ENCODE peak calls at places on chromosomes 16 and 17, in nine cellular contexts. V is fibroblast of lung; X is neural progenitor cell; Z is PC-9; R is breast epithelium; B is CD8-positive, alpha-beta memory T cell; K is H9; A is mesenchymal stem cell; L is cardiac muscle cell. H is an unnamed sample. For H3K27me3, the result is how much of the 10 kb centered on the place peaks cover.

GRCh38 chr17:57406131-57406980 is 150.0 kb downstream of the MSI2 start:
- DNase-seq in V (peak), L (peak), A (peak), Z (no peak), X (peak), K (no peak), R (peak), B (no peak), H (no peak)

GRCh38 chr17:49903523-49903922 is 55.7 kb upstream of the TAC4 start:
- DNase-seq in R (no peak), A (no peak), X (no peak), V (no peak), K (no peak), B (no peak), Z (no peak), L (no peak), H (peak)

GRCh38 chr17:78557598-78558039 is 19.6 kb downstream of the DNAH17 start:
- DNase-seq in B (no peak), Z (no peak), A (peak), X (no peak), K (no peak), R (no peak), L (no peak), V (peak), H (no peak)

GRCh38 chr17:78082988-78083387 is 45.6 kb downstream of the TMC6 start:
- DNase-seq in X (no peak), Z (no peak), L (no peak), K (no peak), V (no peak), A (no peak), B (no peak), R (no peak), H (no peak)

GRCh38 chr17:43846221-43846712 is 709 bp upstream of the CD300LG start:
- DNase-seq in L (peak), Z (no peak), A (peak), B (peak), V (peak), K (peak), X (peak), R (peak), H (peak)

GRCh38 chr17:49987681-49988441 is 7.2 kb downstream of the DLX3 start:
- DNase-seq in R (no peak), V (no peak), K (peak), B (no peak), L (no peak), X (peak), Z (no peak), A (no peak), H (peak)

GRCh38 chr16:85072947-85073346 is 39.3 kb downstream of the CIBAR2 start:
- DNase-seq in B (no peak), L (no peak), X (no peak), A (no peak), R (no peak), K (no peak), V (peak), Z (no peak), H (no peak)

GRCh38 chr16:15649727-15650018 is 372 bp upstream of the NDE1 start:
- DNase-seq in K (no peak), L (no peak), R (no peak), X (no peak), Z (no peak), B (no peak), V (no peak), A (no peak), H (no peak)

GRCh38 chr17:78774956-78775571 is 7.0 kb downstream of the CYTH1 start:
- DNase-seq in R (no peak), Z (no peak), V (no peak), X (no peak), B (peak), A (no peak), L (no peak), K (no peak), H (peak)

GRCh38 chr17:16936536-16937310 is 35.2 kb downstream of the TNFRSF13B start:
- DNase-seq in X (no peak), V (no peak), A (no peak), K (no peak), R (no peak), L (no peak), Z (no peak), B (no peak), H (peak)

GRCh38 chr17:41864498-41864836 is 756 bp downstream of the KLHL11 start:
- DNase-seq in V (no peak), R (peak), K (no peak), B (no peak), L (peak), X (peak), Z (no peak), A (no peak), H (peak)

GRCh38 chr16:85334718-85335583 is 222.7 kb upstream of the CIBAR2 start:
- DNase-seq in V (no peak), A (peak), R (no peak), X (peak), B (no peak), K (peak), Z (peak), L (peak), H (peak)

GRCh38 chr17:14752007-14752406 is 451.1 kb downstream of the HS3ST3B1 start:
- DNase-seq in R (no peak), B (no peak), L (no peak), V (no peak), A (no peak), Z (no peak), X (no peak), K (no peak), H (no peak)
- H3K27me3 ChIP-seq in R (under half), B (under half), L (under half), V (under half), A (under half), Z (under half), X (under half), K (under half), H (under half)

GRCh38 chr16:12611006-12611477 is 192.6 kb downstream of the CPPED1 start:
- DNase-seq in L (no peak), Z (no peak), X (no peak), V (no peak), A (no peak), R (no peak), K (no peak), B (no peak), H (no peak)
- H3K27ac ChIP-seq in L (no peak), Z (peak), X (no peak), V (no peak), A (no peak), R (no peak), K (no peak), B (no peak), H (no peak)

DNA sequence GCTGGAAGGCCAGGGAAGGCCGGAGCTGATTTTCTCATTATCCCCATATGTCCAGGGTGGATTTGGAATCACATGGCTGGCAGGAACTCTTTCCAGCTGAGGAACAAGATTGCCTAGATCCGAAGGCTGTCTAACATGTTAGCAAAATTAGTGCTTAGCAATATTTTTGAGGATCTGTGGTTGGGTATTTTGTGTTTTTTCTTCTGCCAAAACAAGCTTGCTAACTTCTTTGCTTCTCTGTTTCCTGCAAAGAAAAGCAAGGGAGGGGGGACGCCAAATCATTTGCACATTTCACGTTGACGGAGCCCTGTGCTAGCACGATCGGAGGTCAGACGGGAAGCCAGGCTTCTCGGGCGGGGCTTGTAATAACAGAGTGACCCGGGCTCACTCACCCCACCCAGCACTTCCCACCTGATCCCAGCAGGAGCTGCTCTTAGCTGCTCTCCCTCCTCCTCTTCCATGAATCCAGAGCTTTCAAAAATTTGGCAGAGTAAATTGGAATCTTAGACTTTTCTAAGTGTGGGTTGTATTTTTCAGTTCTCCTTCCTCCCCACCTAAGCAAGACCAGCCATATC is 33.3 kb upstream of the FOXF1 start:
- DNase-seq in A (no peak), B (no peak), R (no peak), Z (no peak), X (no peak), V (peak), K (no peak), L (no peak), H (no peak)
- H3K27me3 ChIP-seq in A (half or more), B (under half), R (under half), Z (half or more), X (half or more), V (under half), K (under half), L (half or more), H (under half)

GRCh38 chr16:67312450-67313118 is 14.0 kb downstream of the KCTD19 start:
- DNase-seq in R (no peak), B (no peak), Z (peak), K (no peak), A (peak), X (no peak), L (no peak), V (peak), H (no peak)

DNA sequence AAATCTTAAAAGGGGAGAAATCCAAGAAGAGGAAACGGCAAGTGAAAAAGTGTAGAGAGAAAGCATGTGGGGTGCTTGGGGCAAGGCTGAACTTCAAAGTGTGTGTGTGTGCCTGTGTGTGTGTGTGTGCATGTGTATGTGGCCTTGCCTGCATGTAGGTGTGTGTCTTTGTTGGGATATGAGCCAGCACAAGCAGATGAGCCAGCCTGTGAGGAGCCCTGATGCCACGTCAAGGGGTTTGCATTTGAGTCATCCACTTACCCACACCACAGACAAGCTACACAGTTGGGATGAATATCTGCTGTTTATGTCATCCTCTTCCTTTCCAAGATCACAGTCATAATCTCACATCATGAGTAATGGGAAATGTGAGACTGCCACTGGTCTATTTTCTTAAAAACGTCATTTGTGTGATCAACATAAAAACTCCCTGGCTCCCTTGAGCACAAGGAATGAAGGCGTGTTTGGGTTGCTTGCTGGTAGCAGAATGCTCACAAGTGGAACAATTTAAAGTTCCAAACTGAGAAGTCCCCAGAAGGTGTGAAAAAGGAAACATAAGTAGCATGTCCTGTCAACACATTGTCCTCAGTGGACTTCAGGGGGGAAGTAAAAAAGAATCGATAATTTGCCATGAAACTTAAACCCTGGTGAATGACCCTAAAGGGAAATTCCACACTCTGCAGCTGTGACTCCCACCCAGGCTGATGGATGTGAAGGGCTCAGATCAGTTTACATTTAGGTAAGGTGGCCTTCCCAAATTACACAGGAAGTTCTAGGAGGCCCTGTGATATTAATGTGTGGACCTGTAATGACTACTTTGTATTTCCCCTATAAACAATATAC is 14.7 kb downstream of the KCTD19 start:
- DNase-seq in Z (peak), K (no peak), X (no peak), B (no peak), R (no peak), V (peak), A (peak), L (no peak), H (no peak)
- H3K27ac ChIP-seq in Z (peak), K (no peak), X (no peak), B (no peak), R (no peak), V (peak), A (peak), L (no peak), H (no peak)

GRCh38 chr17:74128456-74128855 is 75.0 kb upstream of the RPL38 start:
- DNase-seq in A (no peak), B (no peak), V (no peak), X (no peak), Z (no peak), R (no peak), L (no peak), K (peak), H (peak)
- H3K27me3 ChIP-seq in A (under half), B (under half), V (under half), X (under half), Z (half or more), R (under half), L (under half), K (under half), H (under half)

GRCh38 chr17:35018814-35019213 is 38.5 kb downstream of the LIG3 start:
- DNase-seq in L (no peak), A (no peak), R (no peak), V (no peak), X (no peak), K (no peak), Z (peak), B (no peak), H (no peak)
- H3K27ac ChIP-seq in L (no peak), A (no peak), R (no peak), V (no peak), X (no peak), K (no peak), Z (peak), B (no peak), H (no peak)

GRCh38 chr17:66948061-66948750 is 16.3 kb upstream of the CACNG4 start:
- DNase-seq in B (no peak), A (no peak), X (no peak), K (no peak), L (no peak), V (no peak), Z (peak), R (no peak), H (peak)
- H3K27me3 ChIP-seq in B (under half), A (half or more), X (under half), K (under half), L (under half), V (under half), Z (under half), R (under half), H (under half)

GRCh38 chr17:48593840-48594411 is 347 bp upstream of the HOXB5 start:
- DNase-seq in X (peak), A (peak), L (peak), Z (no peak), K (peak), V (peak), B (peak), R (no peak), H (peak)

GRCh38 chr17:48592592-48592991 is 987 bp downstream of the HOXB5 start:
- DNase-seq in V (no peak), B (peak), L (no peak), R (no peak), X (no peak), Z (no peak), A (no peak), K (no peak), H (peak)

GRCh38 chr17:48594412-48595106 is 980 bp upstream of the HOXB5 start:
- DNase-seq in L (no peak), Z (no peak), V (peak), R (no peak), A (peak), B (no peak), X (no peak), K (no peak), H (peak)

GRCh38 chr17:48592097-48592496 is 1.5 kb downstream of the HOXB5 start:
- DNase-seq in Z (no peak), R (no peak), X (no peak), V (peak), A (no peak), B (peak), L (no peak), K (no peak), H (peak)

DNA sequence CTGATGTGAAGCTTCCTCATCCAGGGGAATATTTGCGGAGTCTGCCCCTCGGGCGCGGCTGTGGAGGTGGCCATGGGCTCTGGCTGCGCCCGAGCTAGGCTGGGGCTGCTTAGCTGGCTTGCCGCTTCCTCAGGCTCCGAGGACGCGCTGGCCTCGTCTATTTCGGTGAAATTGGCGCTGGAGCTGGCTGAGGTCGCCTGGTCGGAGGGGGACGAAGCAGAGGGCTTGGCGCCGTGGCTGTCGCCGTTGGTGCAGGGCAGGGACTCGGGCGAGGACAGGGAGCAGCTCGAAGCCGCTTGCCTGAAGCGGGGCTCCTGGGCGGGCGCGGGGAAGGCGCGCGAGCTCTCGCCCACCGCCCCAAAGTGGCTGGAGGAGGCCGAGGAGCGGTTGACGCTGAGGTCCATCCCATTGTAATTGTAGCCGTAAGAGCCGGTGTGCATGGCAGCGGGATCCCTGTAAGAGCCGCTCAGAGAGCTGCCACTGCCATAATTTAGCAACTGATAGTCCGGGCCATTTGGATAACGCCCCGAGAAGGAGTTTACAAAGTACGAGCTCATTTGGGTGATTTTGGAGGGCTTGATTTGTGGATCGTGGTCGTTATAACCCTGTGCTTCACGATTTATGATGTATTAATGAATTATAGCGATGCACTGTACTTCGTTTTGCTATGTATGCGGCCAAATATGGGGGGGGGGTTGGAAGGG is at the start of gene HOXB5:
- DNase-seq in X (no peak), L (peak), B (no peak), Z (no peak), K (peak), R (no peak), A (no peak), V (no peak), H (peak)
- H3K27ac ChIP-seq in X (no peak), L (no peak), B (no peak), Z (no peak), K (no peak), R (peak), A (peak), V (peak), H (no peak)

GRCh38 chr16:89619880-89620279 is 6.4 kb downstream of the DPEP1 start:
- DNase-seq in V (peak), R (no peak), X (peak), K (no peak), A (no peak), L (no peak), B (no peak), Z (no peak), H (no peak)
- H3K27me3 ChIP-seq in V (under half), R (under half), X (under half), K (under half), A (half or more), L (under half), B (under half), Z (under half), H (under half)

GRCh38 chr16:89111263-89111662 is 17.6 kb downstream of the ACSF3 start:
- DNase-seq in R (no peak), B (no peak), Z (no peak), L (no peak), V (no peak), A (no peak), K (no peak), X (no peak), H (no peak)

GRCh38 chr16:89113661-89114060 is 20.0 kb downstream of the ACSF3 start:
- DNase-seq in X (no peak), K (no peak), V (no peak), L (no peak), R (no peak), B (no peak), A (no peak), Z (no peak), H (no peak)

GRCh38 chr16:89114159-89114981 is 20.7 kb downstream of the ACSF3 start:
- DNase-seq in R (no peak), V (no peak), K (peak), B (no peak), Z (no peak), A (no peak), X (peak), L (no peak), H (peak)

GRCh38 chr16:89113152-89113547 is 19.5 kb downstream of the ACSF3 start:
- DNase-seq in B (no peak), L (no peak), A (no peak), X (no peak), V (no peak), K (no peak), R (no peak), Z (no peak), H (no peak)

GRCh38 chr16:89112377-89113151 is 18.9 kb downstream of the ACSF3 start:
- DNase-seq in B (no peak), Z (no peak), R (no peak), A (no peak), K (no peak), V (no peak), L (no peak), X (no peak), H (no peak)
- H3K27ac ChIP-seq in B (no peak), Z (no peak), R (no peak), A (no peak), K (no peak), V (no peak), L (no peak), X (no peak), H (no peak)